ENCODE peak calls at places on chromosome 20, in nine cellular contexts. A is SK-N-SH, Z is heart right ventricle, N is heart left ventricle, S is IMR-90, E is ovary, K is mammary epithelial cell, T is transverse colon, U is uterus. D is an unnamed sample. For H3K9me3, the result is how much of the 10 kb centered on the place peaks cover.

GRCh38 chr20:63783970-63784369 is 44.4 kb downstream of the SLC2A4RG start:
- DNase-seq in A (no peak), Z (no peak), N (no peak), S (no peak), E (no peak), K (no peak), T (no peak), U (no peak), D (no peak)

GRCh38 chr20:4052554-4052953 is 37.2 kb upstream of the RNF24 start:
- DNase-seq in A (no peak), Z (no peak), N (no peak), S (no peak), E (no peak), K (no peak), T (no peak), U (no peak), D (no peak)

GRCh38 chr20:38445901-38446425 is 10.8 kb upstream of the SNHG17 start:
- DNase-seq in A (no peak), Z (no peak), N (no peak), S (no peak), E (peak), K (no peak), T (no peak), U (no peak), D (no peak)

GRCh38 chr20:13089950-13090469 is 81.2 kb downstream of the SPTLC3 start:
- DNase-seq in A (no peak), Z (no peak), N (no peak), S (no peak), E (no peak), K (no peak), T (no peak), U (no peak), D (no peak)

GRCh38 chr20:21557246-21557982 is 43.5 kb upstream of the NKX2-2 start:
- DNase-seq in A (no peak), Z (no peak), N (no peak), S (no peak), E (no peak), K (no peak), T (no peak), U (no peak), D (no peak)

GRCh38 chr20:38889792-38890496 is 36.3 kb upstream of the FAM83D start:
- DNase-seq in A (peak), Z (no peak), N (no peak), S (no peak), E (no peak), K (no peak), T (no peak), U (no peak), D (no peak)

GRCh38 chr20:24686156-24686555 is 216.7 kb downstream of the SYNDIG1 start:
- DNase-seq in A (no peak), Z (no peak), N (no peak), S (no peak), E (no peak), K (no peak), T (no peak), U (no peak), D (no peak)

GRCh38 chr20:17059465-17059864 is 167.4 kb upstream of the PCSK2 start:
- DNase-seq in A (no peak), Z (no peak), N (no peak), S (peak), E (no peak), K (no peak), T (no peak), U (no peak), D (no peak)

GRCh38 chr20:42639140-42639539 is 550.6 kb downstream of the PTPRT start:
- DNase-seq in A (no peak), Z (no peak), N (no peak), S (no peak), E (no peak), K (no peak), T (no peak), U (no peak), D (no peak)

GRCh38 chr20:23520185-23520584 is 29.3 kb downstream of the CST8 start:
- DNase-seq in A (no peak), Z (no peak), N (no peak), S (no peak), E (no peak), K (no peak), T (no peak), U (no peak), D (no peak)

GRCh38 chr20:5056801-5057599 is 55.7 kb upstream of the SLC23A2 start:
- DNase-seq in A (no peak), Z (peak), N (peak), S (peak), E (no peak), K (peak), T (peak), U (no peak), D (peak)

GRCh38 chr20:35004749-35005462 is 49.2 kb downstream of the MYH7B start:
- DNase-seq in A (no peak), Z (no peak), N (no peak), S (no peak), E (no peak), K (no peak), T (peak), U (peak), D (no peak)

GRCh38 chr20:63292904-63293303 is at the start of gene COL20A1:
- DNase-seq in A (peak), Z (peak), N (peak), S (no peak), E (no peak), K (no peak), T (no peak), U (no peak), D (no peak)

GRCh38 chr20:34074101-34074760 is 37.8 kb downstream of the EIF2S2 start:
- DNase-seq in A (no peak), Z (no peak), N (no peak), S (peak), E (no peak), K (peak), T (no peak), U (no peak), D (no peak)

GRCh38 chr20:2815242-2815900 is 584 bp downstream of the C20orf141 start:
- DNase-seq in A (peak), Z (no peak), N (no peak), S (no peak), E (no peak), K (no peak), T (no peak), U (no peak), D (no peak)

GRCh38 chr20:4160761-4161305 is 145.5 kb upstream of the RNF24 start:
- DNase-seq in A (no peak), Z (peak), N (peak), S (peak), E (no peak), K (no peak), T (peak), U (no peak), D (peak)

GRCh38 chr20:57680131-57680716 is 29.6 kb downstream of the PMEPA1 start:
- DNase-seq in A (no peak), Z (no peak), N (no peak), S (no peak), E (no peak), K (no peak), T (peak), U (no peak), D (no peak)

GRCh38 chr20:62807444-62808210 is 3.0 kb downstream of the OGFR start:
- DNase-seq in A (no peak), Z (no peak), N (no peak), S (no peak), E (no peak), K (no peak), T (no peak), U (no peak), D (no peak)

GRCh38 chr20:32252189-32252588 is 25.3 kb upstream of the KIF3B start:
- DNase-seq in A (no peak), Z (no peak), N (no peak), S (no peak), E (no peak), K (no peak), T (no peak), U (no peak), D (no peak)

GRCh38 chr20:6008254-6008653 is 45.6 kb downstream of the LRRN4 start:
- DNase-seq in A (no peak), Z (peak), N (peak), S (peak), E (peak), K (peak), T (peak), U (peak), D (no peak)

GRCh38 chr20:12679456-12679855 is 329.3 kb upstream of the SPTLC3 start:
- DNase-seq in A (no peak), Z (no peak), N (no peak), S (no peak), E (no peak), K (no peak), T (no peak), U (no peak), D (no peak)

GRCh38 chr20:10672579-10673127 is 1.1 kb downstream of the JAG1 start:
- DNase-seq in A (peak), Z (peak), N (peak), S (peak), E (peak), K (peak), T (peak), U (peak), D (peak)

GRCh38 chr20:4524792-4525191 is 196.9 kb upstream of the PRND start:
- DNase-seq in A (no peak), Z (no peak), N (no peak), S (no peak), E (no peak), K (no peak), T (no peak), U (no peak), D (no peak)

GRCh38 chr20:23668477-23668951 is 20.3 kb downstream of the CST4 start:
- DNase-seq in A (peak), Z (no peak), N (peak), S (peak), E (peak), K (peak), T (peak), U (peak), D (peak)

GRCh38 chr20:1505871-1506270 is 14.7 kb upstream of the SIRPB2 start:
- DNase-seq in A (no peak), Z (no peak), N (no peak), S (no peak), E (no peak), K (peak), T (no peak), U (no peak), D (no peak)

GRCh38 chr20:18851556-18852098 is 38.0 kb downstream of the SCP2D1 start:
- DNase-seq in A (no peak), Z (no peak), N (no peak), S (no peak), E (no peak), K (peak), T (no peak), U (no peak), D (no peak)

GRCh38 chr20:60327971-60328660 is 369.9 kb downstream of the CDH26 start:
- DNase-seq in A (no peak), Z (no peak), N (no peak), S (peak), E (no peak), K (peak), T (no peak), U (no peak), D (no peak)

GRCh38 chr20:16476032-16476431 is 97.2 kb downstream of the KIF16B start:
- DNase-seq in A (peak), Z (no peak), N (no peak), S (peak), E (no peak), K (peak), T (no peak), U (no peak), D (no peak)

GRCh38 chr20:21517566-21518277 is 3.9 kb upstream of the NKX2-2 start:
- DNase-seq in A (peak), Z (no peak), N (no peak), S (no peak), E (no peak), K (no peak), T (no peak), U (no peak), D (no peak)

GRCh38 chr20:48054051-48054450 is 268.8 kb upstream of the SULF2 start:
- DNase-seq in A (no peak), Z (no peak), N (no peak), S (no peak), E (no peak), K (no peak), T (no peak), U (no peak), D (no peak)

GRCh38 chr20:32168184-32168910 is 39.2 kb downstream of the PLAGL2 start:
- DNase-seq in A (no peak), Z (no peak), N (no peak), S (peak), E (no peak), K (no peak), T (no peak), U (no peak), D (no peak)

GRCh38 chr20:48324744-48325143 is 503.1 kb downstream of the PREX1 start:
- DNase-seq in A (no peak), Z (no peak), N (no peak), S (no peak), E (no peak), K (no peak), T (no peak), U (no peak), D (no peak)

GRCh38 chr20:35226126-35226774 is at the start of gene MMP24:
- DNase-seq in A (peak), Z (no peak), N (no peak), S (no peak), E (peak), K (no peak), T (no peak), U (no peak), D (no peak)

GRCh38 chr20:38893485-38894090 is 32.6 kb upstream of the FAM83D start:
- DNase-seq in A (peak), Z (peak), N (peak), S (peak), E (peak), K (peak), T (peak), U (peak), D (peak)

GRCh38 chr20:62386383-62387218 is at the start of gene RPS21:
- DNase-seq in A (peak), Z (peak), N (peak), S (peak), E (peak), K (peak), T (peak), U (peak), D (peak)

GRCh38 chr20:57659789-57660509 is 39.7 kb upstream of the ZBP1 start:
- DNase-seq in A (peak), Z (no peak), N (peak), S (no peak), E (peak), K (no peak), T (peak), U (peak), D (no peak)

GRCh38 chr20:44959082-44959895 is 908 bp downstream of the TOMM34 start:
- DNase-seq in A (peak), Z (no peak), N (no peak), S (peak), E (no peak), K (peak), T (peak), U (no peak), D (no peak)

GRCh38 chr20:31687777-31688176 is 34.9 kb downstream of the BCL2L1 start:
- DNase-seq in A (no peak), Z (no peak), N (no peak), S (no peak), E (no peak), K (no peak), T (no peak), U (no peak), D (no peak)

DNA sequence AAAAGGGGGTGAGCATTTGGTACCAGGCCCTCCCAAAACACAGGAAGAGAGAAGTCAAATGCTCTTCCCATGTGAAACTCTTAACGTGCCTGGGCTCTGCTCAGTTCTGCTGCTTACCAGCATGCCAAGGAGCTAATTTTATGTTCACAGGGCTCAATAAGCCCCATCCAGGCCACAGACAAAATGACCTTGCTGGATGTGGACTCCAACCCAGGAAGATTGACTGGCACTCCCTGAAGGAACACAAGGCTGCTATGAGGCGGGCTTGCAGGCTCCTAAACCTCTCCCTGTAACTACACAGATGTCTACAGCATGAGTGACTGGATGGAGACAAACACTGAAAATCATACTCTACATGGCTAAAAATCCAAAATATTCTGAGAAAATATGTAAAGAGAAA is 50.6 kb downstream of the CHD6 start:
- DNase-seq in A (no peak), Z (no peak), N (no peak), S (no peak), E (no peak), K (no peak), T (no peak), U (no peak), D (no peak)
- H3K9me3 ChIP-seq in A (under half), Z (under half), N (under half), S (under half), E (under half), K (under half), T (under half), U (under half), D (under half)

GRCh38 chr20:40688129-40689099 is 622 bp downstream of the MAFB start:
- DNase-seq in A (peak), Z (peak), N (no peak), S (peak), E (peak), K (no peak), T (no peak), U (no peak), D (no peak)
- H3K4me3 ChIP-seq in A (peak), Z (peak), N (peak), S (peak), E (peak), K (peak), T (peak), U (peak), D (peak)

GRCh38 chr20:53445276-53445675 is 148.4 kb downstream of the ZNF217 start:
- DNase-seq in A (no peak), Z (no peak), N (no peak), S (no peak), E (no peak), K (no peak), T (no peak), U (no peak), D (no peak)

GRCh38 chr20:53444386-53444785 is 149.3 kb downstream of the ZNF217 start:
- DNase-seq in A (no peak), Z (no peak), N (no peak), S (no peak), E (peak), K (no peak), T (no peak), U (no peak), D (no peak)

GRCh38 chr20:53448426-53448825 is 145.2 kb downstream of the ZNF217 start:
- DNase-seq in A (no peak), Z (no peak), N (no peak), S (no peak), E (no peak), K (no peak), T (no peak), U (no peak), D (no peak)

GRCh38 chr20:53448875-53449274 is 144.8 kb downstream of the ZNF217 start:
- DNase-seq in A (no peak), Z (no peak), N (no peak), S (no peak), E (no peak), K (no peak), T (no peak), U (no peak), D (no peak)

GRCh38 chr20:53447271-53447670 is 146.4 kb downstream of the ZNF217 start:
- DNase-seq in A (no peak), Z (no peak), N (no peak), S (no peak), E (no peak), K (no peak), T (no peak), U (no peak), D (no peak)
- H3K9me3 ChIP-seq in A (under half), Z (under half), N (under half), S (under half), E (under half), K (under half), T (under half), U (under half), D (under half)

GRCh38 chr20:37326666-37327065 is 19.3 kb upstream of the SRC start:
- DNase-seq in A (no peak), Z (no peak), N (no peak), S (no peak), E (no peak), K (no peak), T (no peak), U (no peak), D (no peak)
- H3K4me3 ChIP-seq in A (no peak), Z (no peak), N (no peak), S (no peak), E (no peak), K (no peak), T (no peak), U (no peak), D (no peak)

GRCh38 chr20:46501337-46501942 is 11.9 kb downstream of the ZNF334 start:
- DNase-seq in A (no peak), Z (no peak), N (no peak), S (no peak), E (no peak), K (no peak), T (no peak), U (no peak), D (no peak)
- H3K9me3 ChIP-seq in A (under half), Z (under half), N (under half), S (under half), E (under half), K (under half), T (under half), U (under half), D (under half)

D was measured in mucosa of descending colon.